ENCODE peak calls at places on chromosomes 13 and 19, in six cellular contexts. R, P, U, W, J and F are unnamed samples.

GRCh38 chr19:10514211-10515145 is 2.8 kb downstream of the S1PR5 start:
- DNase-seq in U (peak), J (no peak), W (no peak), R (no peak), P (no peak), F (no peak)

GRCh38 chr13:92255533-92255932 is 857.1 kb downstream of the GPC5 start:
- DNase-seq in R (no peak), W (no peak), U (no peak), P (no peak), J (no peak), F (no peak)

GRCh38 chr13:59364508-59365187 is 799.1 kb downstream of the DIAPH3 start:
- DNase-seq in R (no peak), P (no peak), W (no peak), U (peak), J (no peak), F (no peak)

GRCh38 chr13:27339299-27339698 is 68.7 kb downstream of the RASL11A start:
- DNase-seq in W (no peak), P (peak), U (peak), R (peak), J (peak), F (no peak)

GRCh38 chr13:50599046-50599445 is 244.4 kb downstream of the DLEU7 start:
- DNase-seq in U (no peak), R (no peak), W (no peak), J (no peak), P (no peak), F (no peak)

GRCh38 chr13:81957121-81957520 is 1616.2 kb upstream of the SPRY2 start:
- DNase-seq in W (no peak), J (no peak), P (no peak), U (peak), R (no peak), F (no peak)

GRCh38 chr19:54172413-54172763 is 572 bp downstream of the TMC4 start:
- DNase-seq in W (no peak), J (no peak), R (no peak), P (no peak), U (no peak), F (no peak)

GRCh38 chr19:38647368-38647965 is at the start of gene ACTN4:
- DNase-seq in W (peak), J (peak), P (peak), R (peak), U (peak), F (peak)

GRCh38 chr13:93450226-93450625 is 223.6 kb downstream of the GPC6 start:
- DNase-seq in U (no peak), J (peak), P (peak), W (no peak), R (no peak), F (no peak)

GRCh38 chr19:18126097-18126496 is 26.9 kb upstream of the PIK3R2 start:
- DNase-seq in P (no peak), U (no peak), J (no peak), R (no peak), W (no peak), F (no peak)

GRCh38 chr13:97856001-97856675 is 97.3 kb upstream of the IPO5 start:
- DNase-seq in W (peak), J (peak), U (peak), R (no peak), P (no peak), F (no peak)

GRCh38 chr19:15120135-15121026 is 13.2 kb downstream of the SYDE1 start:
- DNase-seq in J (no peak), W (no peak), P (no peak), U (peak), R (no peak), F (peak)

GRCh38 chr13:102017248-102017647 is 384.6 kb downstream of the FGF14 start:
- DNase-seq in P (no peak), U (no peak), J (no peak), W (no peak), R (no peak), F (no peak)

GRCh38 chr13:103101902-103102301 is 35.7 kb upstream of the SLC10A2 start:
- DNase-seq in P (no peak), U (no peak), R (no peak), W (no peak), J (no peak), F (no peak)

GRCh38 chr19:6765738-6766356 is 1.4 kb downstream of the SH2D3A start:
- DNase-seq in W (peak), J (no peak), P (no peak), R (peak), U (peak), F (peak)

GRCh38 chr19:13850910-13851753 is 25.8 kb upstream of the NANOS3 start:
- DNase-seq in J (peak), P (peak), R (peak), U (no peak), W (peak), F (peak)

GRCh38 chr13:76680112-76680511 is 206.1 kb downstream of the KCTD12 start:
- DNase-seq in P (no peak), J (no peak), W (no peak), R (no peak), U (no peak), F (no peak)

GRCh38 chr19:37227996-37228395 is 10.0 kb downstream of the ZNF383 start:
- DNase-seq in U (peak), W (no peak), P (no peak), R (no peak), J (no peak), F (no peak)

GRCh38 chr13:60155978-60156377 is 7.8 kb downstream of the DIAPH3 start:
- DNase-seq in U (peak), W (no peak), J (peak), R (no peak), P (peak), F (no peak)

GRCh38 chr13:90968510-90968909 is 379.0 kb upstream of the MIR17HG start:
- DNase-seq in J (no peak), P (no peak), U (peak), W (peak), R (no peak), F (no peak)

GRCh38 chr13:44259045-44260042 is 114.3 kb upstream of the SERP2 start:
- DNase-seq in P (peak), W (no peak), J (peak), U (no peak), R (peak), F (no peak)

GRCh38 chr13:94700051-94700535 is 12.3 kb downstream of the SOX21 start:
- DNase-seq in U (no peak), W (no peak), R (no peak), P (no peak), J (no peak), F (no peak)

GRCh38 chr19:13979224-13979623 is 26.9 kb downstream of the RFX1 start:
- DNase-seq in U (peak), W (no peak), R (no peak), J (no peak), P (no peak), F (no peak)

GRCh38 chr19:11624064-11624463 is 26.8 kb downstream of the ZNF627 start:
- DNase-seq in R (no peak), W (no peak), J (peak), U (no peak), P (peak), F (no peak)

GRCh38 chr19:4976412-4977298 is 7.7 kb downstream of the KDM4B start:
- DNase-seq in P (peak), W (no peak), J (peak), R (no peak), U (peak), F (peak)

GRCh38 chr19:58581227-58582141 is 8.3 kb upstream of the MZF1 start:
- DNase-seq in W (peak), R (peak), U (peak), P (peak), J (peak), F (peak)

GRCh38 chr13:45362939-45363338 is 22.0 kb upstream of the TPT1 start:
- DNase-seq in U (peak), R (no peak), P (no peak), W (no peak), J (no peak), F (no peak)

GRCh38 chr13:109369357-109370052 is 416.9 kb downstream of the IRS2 start:
- DNase-seq in J (no peak), R (no peak), U (no peak), P (no peak), W (no peak), F (no peak)

GRCh38 chr13:103006706-103007426 is 59.4 kb downstream of the SLC10A2 start:
- DNase-seq in W (no peak), P (no peak), U (no peak), R (no peak), J (no peak), F (no peak)

GRCh38 chr19:15934332-15935078 is at the start of gene CYP4F11:
- DNase-seq in R (no peak), U (peak), P (no peak), W (peak), J (no peak), F (peak)

GRCh38 chr19:4557186-4557970 is 2.1 kb downstream of the SEMA6B start:
- DNase-seq in W (no peak), R (no peak), J (no peak), P (no peak), U (peak), F (no peak)

GRCh38 chr13:32323912-32324311 is 8.6 kb downstream of the BRCA2 start:
- DNase-seq in W (no peak), J (peak), U (no peak), P (peak), R (no peak), F (no peak)

GRCh38 chr19:19142347-19142746 is 4.1 kb upstream of the TMEM161A start:
- DNase-seq in U (no peak), J (no peak), P (no peak), R (no peak), W (no peak), F (no peak)

GRCh38 chr13:97301382-97302095 is 79.4 kb downstream of the MBNL2 start:
- DNase-seq in R (no peak), U (no peak), J (no peak), W (no peak), P (no peak), F (no peak)

GRCh38 chr13:48531416-48532145 is 1.3 kb downstream of the RCBTB2 start:
- DNase-seq in R (no peak), W (no peak), U (no peak), P (no peak), J (no peak), F (no peak)

GRCh38 chr19:51640371-51640770 is 6.3 kb downstream of the SIGLEC14 start:
- DNase-seq in U (no peak), J (no peak), P (no peak), W (no peak), R (no peak), F (no peak)